ENCODE peak calls at places on chromosome 19, in nine cellular contexts. One of them, this sample, is unnamed.

GRCh38 chr19:13164370-13165090 is 14.3 kb downstream of the IER2 start:
- DNase-seq in activated B cell treated with CpG ODN at 0.5 μM for 24 hours: peak; percentile 24
- DNase-seq in brain microvascular endothelial cell: no peak
- DNase-seq in A549: no peak
- DNase-seq in PC-3: peak; percentile 75
- DNase-seq in cardiac fibroblast: peak; percentile 96
- DNase-seq in uterus: peak; percentile 64
- DNase-seq in testis: no peak
- DNase-seq in astrocyte of the spinal cord: peak; percentile 69
- DNase-seq in this sample: no peak

GRCh38 chr19:6590458-6591319 is at the start of gene CD70:
- DNase-seq in activated B cell treated with CpG ODN at 0.5 μM for 24 hours: peak; percentile 64
- DNase-seq in brain microvascular endothelial cell: no peak
- DNase-seq in A549: peak; percentile 69
- DNase-seq in PC-3: no peak
- DNase-seq in cardiac fibroblast: no peak
- DNase-seq in uterus: no peak
- DNase-seq in testis: no peak
- DNase-seq in astrocyte of the spinal cord: no peak
- DNase-seq in this sample: peak; percentile 84

GRCh38 chr19:17234911-17235617 is 9.0 kb downstream of the OCEL1 start:
- DNase-seq in activated B cell treated with CpG ODN at 0.5 μM for 24 hours: peak; percentile 61
- DNase-seq in brain microvascular endothelial cell: peak; percentile 29
- DNase-seq in A549: no peak
- DNase-seq in PC-3: peak; percentile 46
- DNase-seq in cardiac fibroblast: peak; percentile 49
- DNase-seq in uterus: peak; percentile 64
- DNase-seq in testis: peak; percentile 60
- DNase-seq in astrocyte of the spinal cord: no peak
- DNase-seq in this sample: peak; percentile 81

GRCh38 chr19:10503002-10503789 is at the start of gene KEAP1:
- DNase-seq in activated B cell treated with CpG ODN at 0.5 μM for 24 hours: no peak
- DNase-seq in brain microvascular endothelial cell: no peak
- DNase-seq in A549: peak; percentile 29
- DNase-seq in PC-3: peak; percentile 35
- DNase-seq in cardiac fibroblast: peak; percentile 26
- DNase-seq in uterus: no peak
- DNase-seq in testis: peak; percentile 65
- DNase-seq in astrocyte of the spinal cord: peak; percentile 35
- DNase-seq in this sample: no peak

GRCh38 chr19:46271488-46272197 is 25.2 kb upstream of the HIF3A start:
- DNase-seq in activated B cell treated with CpG ODN at 0.5 μM for 24 hours: no peak
- DNase-seq in brain microvascular endothelial cell: peak; percentile 91
- DNase-seq in A549: peak; percentile 77
- DNase-seq in PC-3: peak; percentile 77
- DNase-seq in cardiac fibroblast: peak; percentile 78
- DNase-seq in uterus: peak; percentile 45
- DNase-seq in testis: no peak
- DNase-seq in astrocyte of the spinal cord: peak; percentile 97
- DNase-seq in this sample: no peak

GRCh38 chr19:38079926-38080380 is 144.1 kb downstream of the DPF1 start:
- DNase-seq in activated B cell treated with CpG ODN at 0.5 μM for 24 hours: no peak
- DNase-seq in brain microvascular endothelial cell: peak; percentile 86
- DNase-seq in A549: peak; percentile 92
- DNase-seq in PC-3: peak; percentile 86
- DNase-seq in cardiac fibroblast: peak; percentile 71
- DNase-seq in uterus: no peak
- DNase-seq in testis: no peak
- DNase-seq in astrocyte of the spinal cord: peak; percentile 89
- DNase-seq in this sample: peak; percentile 79

GRCh38 chr19:41959056-41960053 is at the start of gene RABAC1:
- DNase-seq in activated B cell treated with CpG ODN at 0.5 μM for 24 hours: peak; percentile 79
- DNase-seq in brain microvascular endothelial cell: peak; percentile 89
- DNase-seq in A549: peak; percentile 100
- DNase-seq in PC-3: peak; percentile 85
- DNase-seq in cardiac fibroblast: peak; percentile 90
- DNase-seq in uterus: peak; percentile 94
- DNase-seq in testis: peak; percentile 96
- DNase-seq in astrocyte of the spinal cord: peak; percentile 91
- DNase-seq in this sample: peak; percentile 95

GRCh38 chr19:4676955-4677731 is 7.0 kb upstream of the MYDGF start:
- DNase-seq in activated B cell treated with CpG ODN at 0.5 μM for 24 hours: no peak
- DNase-seq in brain microvascular endothelial cell: peak; percentile 35
- DNase-seq in A549: no peak
- DNase-seq in PC-3: peak; percentile 53
- DNase-seq in cardiac fibroblast: peak; percentile 50
- DNase-seq in uterus: no peak
- DNase-seq in testis: peak; percentile 60
- DNase-seq in astrocyte of the spinal cord: peak; percentile 23
- DNase-seq in this sample: no peak

GRCh38 chr19:39796000-39796498 is 17.4 kb downstream of the LEUTX start:
- DNase-seq in activated B cell treated with CpG ODN at 0.5 μM for 24 hours: no peak
- DNase-seq in brain microvascular endothelial cell: no peak
- DNase-seq in A549: no peak
- DNase-seq in PC-3: no peak
- DNase-seq in cardiac fibroblast: no peak
- DNase-seq in uterus: no peak
- DNase-seq in testis: no peak
- DNase-seq in astrocyte of the spinal cord: no peak
- DNase-seq in this sample: no peak

GRCh38 chr19:39797083-39797482 is 18.4 kb downstream of the LEUTX start:
- DNase-seq in activated B cell treated with CpG ODN at 0.5 μM for 24 hours: no peak
- DNase-seq in brain microvascular endothelial cell: no peak
- DNase-seq in A549: no peak
- DNase-seq in PC-3: no peak
- DNase-seq in cardiac fibroblast: no peak
- DNase-seq in uterus: no peak
- DNase-seq in testis: no peak
- DNase-seq in astrocyte of the spinal cord: no peak
- DNase-seq in this sample: no peak

GRCh38 chr19:39792999-39793546 is 14.4 kb downstream of the LEUTX start:
- DNase-seq in activated B cell treated with CpG ODN at 0.5 μM for 24 hours: peak; percentile 67
- DNase-seq in brain microvascular endothelial cell: peak; percentile 71
- DNase-seq in A549: peak; percentile 99
- DNase-seq in PC-3: peak; percentile 64
- DNase-seq in cardiac fibroblast: peak; percentile 87
- DNase-seq in uterus: peak; percentile 60
- DNase-seq in testis: peak; percentile 88
- DNase-seq in astrocyte of the spinal cord: peak; percentile 78
- DNase-seq in this sample: peak; percentile 84

DNA sequence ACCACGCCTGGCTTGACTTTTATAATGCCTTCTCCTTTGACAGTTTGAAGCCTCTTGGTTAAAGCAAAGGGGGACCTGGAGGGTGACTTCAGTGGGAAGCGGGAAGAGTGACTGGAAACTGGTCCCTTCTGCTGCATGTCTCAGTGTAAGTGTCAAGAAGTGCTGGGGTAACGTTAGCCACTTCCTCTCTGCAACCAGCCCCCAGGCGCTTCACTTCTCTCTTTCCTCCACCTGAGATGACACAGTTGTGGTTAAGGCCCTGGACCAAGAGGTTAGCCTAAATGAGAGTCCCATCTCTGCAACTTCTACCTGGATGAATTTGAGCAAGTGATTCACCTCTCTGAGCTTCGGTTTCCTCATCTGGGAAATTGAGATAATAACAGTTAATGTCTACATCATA is 16.3 kb downstream of the LEUTX start:
- DNase-seq in activated B cell treated with CpG ODN at 0.5 μM for 24 hours: no peak
- DNase-seq in brain microvascular endothelial cell: no peak
- DNase-seq in A549: no peak
- DNase-seq in PC-3: peak; percentile 34
- DNase-seq in cardiac fibroblast: no peak
- DNase-seq in uterus: no peak
- DNase-seq in testis: no peak
- DNase-seq in astrocyte of the spinal cord: no peak
- DNase-seq in this sample: peak; percentile 69
- TF ChIP-seq CTCF in activated B cell treated with CpG ODN at 0.5 μM for 24 hours: no peak
- TF ChIP-seq CTCF in brain microvascular endothelial cell: no peak
- TF ChIP-seq CTCF in A549: no peak
- TF ChIP-seq CTCF in PC-3: no peak
- TF ChIP-seq CTCF in cardiac fibroblast: no peak
- TF ChIP-seq CTCF in uterus: no peak
- TF ChIP-seq CTCF in testis: no peak
- TF ChIP-seq CTCF in astrocyte of the spinal cord: no peak
- TF ChIP-seq CTCF in this sample: no peak

GRCh38 chr19:44681992-44682790 is 10.9 kb downstream of the CEACAM19 start:
- DNase-seq in activated B cell treated with CpG ODN at 0.5 μM for 24 hours: no peak
- DNase-seq in brain microvascular endothelial cell: no peak
- DNase-seq in A549: no peak
- DNase-seq in PC-3: no peak
- DNase-seq in cardiac fibroblast: no peak
- DNase-seq in uterus: no peak
- DNase-seq in testis: no peak
- DNase-seq in astrocyte of the spinal cord: no peak
- DNase-seq in this sample: no peak

GRCh38 chr19:44680536-44680935 is 9.3 kb downstream of the CEACAM19 start:
- DNase-seq in activated B cell treated with CpG ODN at 0.5 μM for 24 hours: no peak
- DNase-seq in brain microvascular endothelial cell: no peak
- DNase-seq in A549: no peak
- DNase-seq in PC-3: no peak
- DNase-seq in cardiac fibroblast: no peak
- DNase-seq in uterus: no peak
- DNase-seq in testis: no peak
- DNase-seq in astrocyte of the spinal cord: no peak
- DNase-seq in this sample: no peak

GRCh38 chr19:44673510-44673909 is 2.2 kb downstream of the CEACAM19 start:
- DNase-seq in activated B cell treated with CpG ODN at 0.5 μM for 24 hours: no peak
- DNase-seq in brain microvascular endothelial cell: no peak
- DNase-seq in A549: no peak
- DNase-seq in PC-3: no peak
- DNase-seq in cardiac fibroblast: no peak
- DNase-seq in uterus: no peak
- DNase-seq in testis: no peak
- DNase-seq in astrocyte of the spinal cord: no peak
- DNase-seq in this sample: no peak

GRCh38 chr19:44675516-44675915 is 4.2 kb downstream of the CEACAM19 start:
- DNase-seq in activated B cell treated with CpG ODN at 0.5 μM for 24 hours: no peak
- DNase-seq in brain microvascular endothelial cell: no peak
- DNase-seq in A549: no peak
- DNase-seq in PC-3: no peak
- DNase-seq in cardiac fibroblast: no peak
- DNase-seq in uterus: no peak
- DNase-seq in testis: no peak
- DNase-seq in astrocyte of the spinal cord: no peak
- DNase-seq in this sample: no peak

DNA sequence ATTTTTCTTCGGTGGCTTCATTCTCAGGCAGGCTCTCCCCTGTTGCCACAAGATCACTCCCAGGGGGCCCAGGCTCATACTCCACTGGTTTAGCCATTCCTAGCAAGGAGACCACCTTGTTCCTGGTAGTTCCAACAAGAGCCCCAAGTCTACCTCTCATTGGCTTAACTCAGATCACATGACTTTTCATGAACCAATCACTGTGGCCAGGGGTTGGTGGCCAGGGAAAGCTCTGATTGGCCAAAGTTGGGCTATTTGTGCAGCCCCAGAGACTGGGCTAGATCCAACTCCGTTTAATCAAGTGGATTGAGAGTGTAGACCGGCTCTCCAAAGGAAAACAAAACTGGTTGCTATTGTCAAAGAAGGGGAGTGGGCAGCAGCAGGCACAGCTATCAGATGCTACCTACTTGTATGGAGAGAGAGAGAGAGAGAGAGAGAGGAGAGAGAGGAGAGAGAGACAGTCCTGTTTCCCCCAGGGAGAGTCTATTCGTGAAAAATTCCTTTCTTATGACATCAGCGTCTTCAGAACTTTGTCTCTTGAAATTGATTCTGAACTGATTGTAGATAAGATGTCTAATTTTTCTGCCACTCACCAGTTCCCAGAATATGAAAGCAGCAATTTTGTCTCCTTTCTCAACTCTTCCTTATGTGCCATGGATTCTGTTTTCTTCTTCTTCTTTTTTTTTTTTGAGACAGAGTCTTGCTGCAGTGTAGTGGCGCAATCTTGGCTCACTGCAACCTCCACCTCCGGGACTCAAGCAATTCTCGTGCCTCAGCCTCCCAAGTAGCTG is 5.9 kb downstream of the CEACAM19 start:
- DNase-seq in activated B cell treated with CpG ODN at 0.5 μM for 24 hours: no peak
- DNase-seq in brain microvascular endothelial cell: peak; percentile 77
- DNase-seq in A549: peak; percentile 89
- DNase-seq in PC-3: peak; percentile 55
- DNase-seq in cardiac fibroblast: peak; percentile 55
- DNase-seq in uterus: no peak
- DNase-seq in testis: peak; percentile 62
- DNase-seq in astrocyte of the spinal cord: peak; percentile 61
- DNase-seq in this sample: no peak
- TF ChIP-seq CTCF in activated B cell treated with CpG ODN at 0.5 μM for 24 hours: no peak
- TF ChIP-seq CTCF in brain microvascular endothelial cell: no peak
- TF ChIP-seq CTCF in A549: no peak
- TF ChIP-seq CTCF in PC-3: no peak
- TF ChIP-seq CTCF in cardiac fibroblast: no peak
- TF ChIP-seq CTCF in uterus: no peak
- TF ChIP-seq CTCF in testis: no peak
- TF ChIP-seq CTCF in astrocyte of the spinal cord: no peak
- TF ChIP-seq CTCF in this sample: no peak

DNA sequence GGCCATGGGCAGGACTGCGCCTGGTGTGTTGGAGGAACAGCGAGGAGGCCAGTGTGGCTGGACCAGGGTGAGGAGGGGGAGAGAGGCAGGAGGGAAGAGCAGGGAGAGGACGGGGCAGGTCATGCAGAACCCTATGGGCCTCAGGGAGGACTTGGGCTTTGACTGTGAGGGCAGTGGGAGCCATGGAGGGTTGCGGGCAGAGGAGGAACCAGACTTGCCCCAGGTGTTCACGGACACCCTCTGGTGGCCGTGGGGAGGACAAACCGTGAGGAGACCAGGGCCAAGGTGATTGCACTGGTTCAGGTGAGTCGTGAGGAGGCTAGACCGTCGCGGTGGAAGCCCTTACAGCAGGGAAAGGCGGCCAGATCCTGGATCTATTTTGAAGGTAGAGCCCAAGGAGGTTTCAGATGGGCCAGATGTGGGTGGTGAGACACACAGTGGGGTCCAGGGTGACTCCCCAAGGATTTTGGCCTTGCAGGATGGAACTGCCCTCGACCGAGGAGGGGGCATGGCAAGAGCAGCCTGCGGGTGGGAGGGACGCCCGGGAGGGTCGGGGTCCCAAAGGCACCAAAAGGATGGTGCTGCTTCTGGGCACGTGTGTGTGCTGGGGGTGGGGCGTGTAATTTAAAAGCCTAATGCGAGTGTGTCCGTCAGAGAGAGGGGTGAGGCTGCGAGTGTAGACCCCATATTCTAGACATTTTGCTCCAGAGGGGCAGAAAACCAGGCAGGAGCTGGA is 2.7 kb upstream of the REXO1 start:
- DNase-seq in activated B cell treated with CpG ODN at 0.5 μM for 24 hours: no peak
- DNase-seq in brain microvascular endothelial cell: no peak
- DNase-seq in A549: no peak
- DNase-seq in PC-3: peak; percentile 30
- DNase-seq in cardiac fibroblast: no peak
- DNase-seq in uterus: no peak
- DNase-seq in testis: no peak
- DNase-seq in astrocyte of the spinal cord: no peak
- DNase-seq in this sample: no peak
- TF ChIP-seq CTCF in activated B cell treated with CpG ODN at 0.5 μM for 24 hours: no peak
- TF ChIP-seq CTCF in brain microvascular endothelial cell: peak; percentile 31
- TF ChIP-seq CTCF in A549: no peak
- TF ChIP-seq CTCF in PC-3: peak; percentile 31
- TF ChIP-seq CTCF in cardiac fibroblast: peak; percentile 34
- TF ChIP-seq CTCF in uterus: no peak
- TF ChIP-seq CTCF in testis: no peak
- TF ChIP-seq CTCF in astrocyte of the spinal cord: no peak
- TF ChIP-seq CTCF in this sample: peak; percentile 0

DNA sequence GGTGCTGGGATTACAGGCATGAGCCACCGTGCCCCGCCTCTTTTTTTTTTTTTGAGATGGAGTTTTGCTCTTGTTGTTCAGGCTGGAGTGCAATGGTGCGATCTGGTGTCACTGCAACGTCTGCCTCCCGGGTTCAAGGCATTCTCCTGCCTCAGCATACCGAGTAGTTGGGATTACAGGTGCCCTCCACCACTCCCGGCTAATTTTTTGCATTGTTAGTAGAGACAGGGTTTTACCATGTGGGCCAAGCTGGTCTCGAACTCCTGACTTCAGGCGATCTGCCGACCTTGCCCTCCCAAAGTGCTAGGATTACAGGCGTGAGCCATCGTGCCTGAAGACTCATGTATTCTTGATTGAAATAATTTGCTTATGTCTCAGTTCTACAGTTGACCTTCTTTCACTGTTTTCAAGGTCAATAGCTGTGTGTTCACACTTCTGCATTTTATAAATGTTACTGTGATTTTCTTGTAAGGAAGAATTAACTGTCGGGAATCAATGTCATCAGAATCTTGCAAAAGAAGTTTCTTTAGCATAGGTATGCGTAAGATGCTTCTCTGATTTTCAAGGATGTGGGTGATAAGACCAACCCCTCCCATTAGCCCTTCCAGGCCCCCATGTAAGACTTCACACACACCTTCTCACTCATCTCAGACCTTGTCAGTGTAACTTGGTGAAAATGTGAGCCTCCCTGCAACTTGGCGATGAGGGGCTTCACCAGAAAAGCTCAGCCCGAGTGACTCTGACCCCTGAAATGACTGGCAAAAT is 12.7 kb upstream of the ZNF701 start:
- DNase-seq in activated B cell treated with CpG ODN at 0.5 μM for 24 hours: no peak
- DNase-seq in brain microvascular endothelial cell: no peak
- DNase-seq in A549: no peak
- DNase-seq in PC-3: no peak
- DNase-seq in cardiac fibroblast: no peak
- DNase-seq in uterus: no peak
- DNase-seq in testis: no peak
- DNase-seq in astrocyte of the spinal cord: no peak
- DNase-seq in this sample: no peak
- TF ChIP-seq CTCF in activated B cell treated with CpG ODN at 0.5 μM for 24 hours: no peak
- TF ChIP-seq CTCF in brain microvascular endothelial cell: no peak
- TF ChIP-seq CTCF in A549: no peak
- TF ChIP-seq CTCF in PC-3: no peak
- TF ChIP-seq CTCF in cardiac fibroblast: no peak
- TF ChIP-seq CTCF in uterus: no peak
- TF ChIP-seq CTCF in testis: no peak
- TF ChIP-seq CTCF in astrocyte of the spinal cord: no peak
- TF ChIP-seq CTCF in this sample: no peak